ENCODE peak calls at places on chromosome 22, in four cellular contexts. One of them, this sample, is unnamed.
A peak's percentile ranks its signal among the peaks of the same experiment; 100 is the strongest.

GRCh38 chr22:41812805-41813545 is 12.5 kb downstream of the CCDC134 start:
- DNase-seq in cardiac muscle cell: no peak
- DNase-seq in right cardiac atrium: no peak
- DNase-seq in breast epithelium: no peak
- DNase-seq in this sample: no peak

GRCh38 chr22:17637490-17638181 is 921 bp upstream of the BCL2L13 start:
- DNase-seq in cardiac muscle cell: no peak
- DNase-seq in right cardiac atrium: no peak
- DNase-seq in breast epithelium: no peak
- DNase-seq in this sample: no peak

GRCh38 chr22:43446881-43447280 is 35.1 kb downstream of the MPPED1 start:
- DNase-seq in cardiac muscle cell: no peak
- DNase-seq in right cardiac atrium: no peak
- DNase-seq in breast epithelium: peak; percentile 47
- DNase-seq in this sample: no peak

GRCh38 chr22:22534604-22535415 is 14.7 kb upstream of the ZNF280A start:
- DNase-seq in cardiac muscle cell: no peak
- DNase-seq in right cardiac atrium: no peak
- DNase-seq in breast epithelium: no peak
- DNase-seq in this sample: no peak

GRCh38 chr22:24128631-24129601 is 52.4 kb upstream of the SUSD2 start:
- DNase-seq in cardiac muscle cell: no peak
- DNase-seq in right cardiac atrium: peak; percentile 54
- DNase-seq in breast epithelium: no peak
- DNase-seq in this sample: no peak

GRCh38 chr22:31138126-31138525 is 2.2 kb downstream of the PLA2G3 start:
- DNase-seq in cardiac muscle cell: no peak
- DNase-seq in right cardiac atrium: no peak
- DNase-seq in breast epithelium: no peak
- DNase-seq in this sample: no peak

GRCh38 chr22:41305646-41306045 is 4.3 kb downstream of the ZC3H7B start:
- DNase-seq in cardiac muscle cell: no peak
- DNase-seq in right cardiac atrium: no peak
- DNase-seq in breast epithelium: no peak
- DNase-seq in this sample: peak; percentile 51

GRCh38 chr22:42742940-42743339 is 22.3 kb upstream of the A4GALT start:
- DNase-seq in cardiac muscle cell: no peak
- DNase-seq in right cardiac atrium: peak; percentile 72
- DNase-seq in breast epithelium: no peak
- DNase-seq in this sample: no peak

GRCh38 chr22:33866521-33866920 is 53.8 kb downstream of the LARGE1 start:
- DNase-seq in cardiac muscle cell: no peak
- DNase-seq in right cardiac atrium: no peak
- DNase-seq in breast epithelium: no peak
- DNase-seq in this sample: no peak

GRCh38 chr22:29719894-29720645 is at the start of gene CABP7:
- DNase-seq in cardiac muscle cell: peak; percentile 45
- DNase-seq in right cardiac atrium: no peak
- DNase-seq in breast epithelium: no peak
- DNase-seq in this sample: no peak

GRCh38 chr22:27492566-27493201 is 308.9 kb downstream of the MN1 start:
- DNase-seq in cardiac muscle cell: no peak
- DNase-seq in right cardiac atrium: no peak
- DNase-seq in breast epithelium: no peak
- DNase-seq in this sample: no peak

GRCh38 chr22:21663738-21664137 is 2.1 kb upstream of the PPIL2 start:
- DNase-seq in cardiac muscle cell: no peak
- DNase-seq in right cardiac atrium: no peak
- DNase-seq in breast epithelium: no peak
- DNase-seq in this sample: no peak

GRCh38 chr22:25125693-25126357 is 73.8 kb upstream of the CRYBB3 start:
- DNase-seq in cardiac muscle cell: no peak
- DNase-seq in right cardiac atrium: no peak
- DNase-seq in breast epithelium: no peak
- DNase-seq in this sample: no peak

GRCh38 chr22:25698986-25699385 is 43.0 kb upstream of the MYO18B start:
- DNase-seq in cardiac muscle cell: no peak
- DNase-seq in right cardiac atrium: no peak
- DNase-seq in breast epithelium: no peak
- DNase-seq in this sample: no peak

GRCh38 chr22:23970816-23971482 is 3.3 kb downstream of the DDT start:
- DNase-seq in cardiac muscle cell: no peak
- DNase-seq in right cardiac atrium: peak; percentile 45
- DNase-seq in breast epithelium: no peak
- DNase-seq in this sample: no peak

GRCh38 chr22:21712751-21713427 is 22.7 kb downstream of the YPEL1 start:
- DNase-seq in cardiac muscle cell: peak; percentile 86
- DNase-seq in right cardiac atrium: peak; percentile 85
- DNase-seq in breast epithelium: no peak
- DNase-seq in this sample: peak; percentile 65

GRCh38 chr22:42277988-42278776 is 7.7 kb upstream of the TCF20 start:
- DNase-seq in cardiac muscle cell: peak; percentile 37
- DNase-seq in right cardiac atrium: no peak
- DNase-seq in breast epithelium: no peak
- DNase-seq in this sample: no peak

GRCh38 chr22:29539105-29539504 is 14.5 kb downstream of the THOC5 start:
- DNase-seq in cardiac muscle cell: no peak
- DNase-seq in right cardiac atrium: no peak
- DNase-seq in breast epithelium: no peak
- DNase-seq in this sample: no peak

GRCh38 chr22:41844513-41844912 is 11.6 kb downstream of the SREBF2 start:
- DNase-seq in cardiac muscle cell: no peak
- DNase-seq in right cardiac atrium: no peak
- DNase-seq in breast epithelium: no peak
- DNase-seq in this sample: no peak

GRCh38 chr22:32534252-32535215 is 59.9 kb downstream of the FBXO7 start:
- DNase-seq in cardiac muscle cell: no peak
- DNase-seq in right cardiac atrium: peak; percentile 83
- DNase-seq in breast epithelium: no peak
- DNase-seq in this sample: no peak

GRCh38 chr22:26172389-26172990 is 3.2 kb downstream of the SEZ6L start:
- DNase-seq in cardiac muscle cell: peak; percentile 75
- DNase-seq in right cardiac atrium: peak; percentile 38
- DNase-seq in breast epithelium: no peak
- DNase-seq in this sample: no peak

GRCh38 chr22:49934891-49935557 is 16.6 kb downstream of the CRELD2 start:
- DNase-seq in cardiac muscle cell: peak; percentile 54
- DNase-seq in right cardiac atrium: peak; percentile 93
- DNase-seq in breast epithelium: peak; percentile 81
- DNase-seq in this sample: peak; percentile 98

GRCh38 chr22:45200862-45201511 is 37.3 kb downstream of the NUP50 start:
- DNase-seq in cardiac muscle cell: no peak
- DNase-seq in right cardiac atrium: no peak
- DNase-seq in breast epithelium: no peak
- DNase-seq in this sample: no peak

GRCh38 chr22:34972498-34972897 is 93.5 kb upstream of the ISX start:
- DNase-seq in cardiac muscle cell: no peak
- DNase-seq in right cardiac atrium: no peak
- DNase-seq in breast epithelium: no peak
- DNase-seq in this sample: no peak

GRCh38 chr22:50601669-50602337 is 1.2 kb downstream of the MAPK8IP2 start:
- DNase-seq in cardiac muscle cell: no peak
- DNase-seq in right cardiac atrium: peak; percentile 34
- DNase-seq in breast epithelium: no peak
- DNase-seq in this sample: peak; percentile 54

GRCh38 chr22:24189249-24190158 is 8.2 kb downstream of the SUSD2 start:
- DNase-seq in cardiac muscle cell: peak; percentile 77
- DNase-seq in right cardiac atrium: peak; percentile 92
- DNase-seq in breast epithelium: peak; percentile 81
- DNase-seq in this sample: peak; percentile 93

GRCh38 chr22:28154856-28155255 is 235.8 kb upstream of the PITPNB start:
- DNase-seq in cardiac muscle cell: no peak
- DNase-seq in right cardiac atrium: no peak
- DNase-seq in breast epithelium: no peak
- DNase-seq in this sample: no peak

GRCh38 chr22:44137415-44137814 is 43.3 kb upstream of the PARVG start:
- DNase-seq in cardiac muscle cell: no peak
- DNase-seq in right cardiac atrium: no peak
- DNase-seq in breast epithelium: no peak
- DNase-seq in this sample: no peak

GRCh38 chr22:25395915-25396314 is 168.6 kb upstream of the GRK3 start:
- DNase-seq in cardiac muscle cell: no peak
- DNase-seq in right cardiac atrium: no peak
- DNase-seq in breast epithelium: no peak
- DNase-seq in this sample: peak; percentile 45

GRCh38 chr22:22357024-22357868 is 112.7 kb downstream of the VPREB1 start:
- DNase-seq in cardiac muscle cell: peak; percentile 12
- DNase-seq in right cardiac atrium: peak; percentile 86
- DNase-seq in breast epithelium: peak; percentile 70
- DNase-seq in this sample: peak; percentile 73

GRCh38 chr22:39469326-39469680 is 12.5 kb downstream of the MGAT3 start:
- DNase-seq in cardiac muscle cell: no peak
- DNase-seq in right cardiac atrium: no peak
- DNase-seq in breast epithelium: no peak
- DNase-seq in this sample: no peak
- H3K27ac ChIP-seq in cardiac muscle cell: peak overlapping the region; percentile 69
- H3K27ac ChIP-seq in right cardiac atrium: no peak overlapping the region
- H3K27ac ChIP-seq in breast epithelium: no peak overlapping the region
- H3K27ac ChIP-seq in this sample: peak overlapping the region; percentile 69

GRCh38 chr22:48679656-48680555 is 1147.8 kb downstream of the BRD1 start:
- DNase-seq in cardiac muscle cell: no peak
- DNase-seq in right cardiac atrium: peak; percentile 28
- DNase-seq in breast epithelium: no peak
- DNase-seq in this sample: peak; percentile 61
- H3K4me3 ChIP-seq in cardiac muscle cell: no peak overlapping the region
- H3K4me3 ChIP-seq in right cardiac atrium: no peak overlapping the region
- H3K4me3 ChIP-seq in breast epithelium: no peak overlapping the region
- H3K4me3 ChIP-seq in this sample: no peak overlapping the region

DNA sequence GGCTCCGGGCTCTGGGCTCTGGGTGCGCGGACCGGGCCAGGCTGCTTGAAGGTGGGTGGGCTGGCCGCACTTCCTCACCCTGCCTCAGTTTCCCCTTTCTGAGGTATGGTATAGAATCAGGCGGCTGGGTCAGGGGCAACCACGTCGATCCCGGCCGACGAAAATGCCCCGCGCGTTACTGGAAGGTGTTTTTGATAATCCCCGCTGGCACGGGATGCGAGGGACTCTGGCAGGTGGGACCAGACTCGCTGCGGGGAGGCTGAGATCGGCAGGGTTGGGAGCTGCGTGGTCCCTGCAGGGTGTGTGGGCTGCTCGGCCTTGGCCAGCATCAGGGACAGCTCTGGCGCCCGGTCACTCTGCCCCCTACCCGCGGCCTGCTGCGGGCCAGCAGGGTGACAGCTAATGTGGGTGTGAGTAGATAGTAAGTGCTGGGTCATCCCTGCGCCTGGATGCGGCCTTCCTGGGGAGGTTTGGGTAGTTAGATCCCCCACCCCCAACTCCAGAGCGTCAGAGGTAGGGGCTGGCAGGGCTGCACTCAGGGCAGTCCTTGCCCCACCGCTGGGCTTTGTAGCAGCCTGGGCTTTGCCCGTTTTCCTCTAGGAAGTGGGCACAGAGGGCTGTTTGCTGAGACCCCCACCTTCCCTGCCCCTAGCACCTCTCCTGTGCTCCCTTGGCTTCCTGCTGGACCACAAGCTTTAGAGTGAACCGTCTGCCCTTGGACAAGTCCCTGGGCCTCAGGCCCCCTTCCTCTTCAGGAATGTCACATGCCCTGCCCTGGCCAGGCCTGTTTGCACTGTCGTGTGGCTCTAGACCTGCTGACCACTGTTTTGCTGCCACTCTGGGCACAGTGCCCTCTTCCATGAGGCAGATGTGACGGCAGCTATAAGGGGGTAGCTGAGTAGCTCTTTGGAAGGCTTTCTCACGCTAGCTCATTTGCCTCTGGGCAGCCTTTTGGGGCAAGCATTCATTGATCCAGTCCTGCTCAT is 579 bp downstream of the TANGO2 start:
- DNase-seq in cardiac muscle cell: peak; percentile 45
- DNase-seq in right cardiac atrium: peak; percentile 86
- DNase-seq in breast epithelium: no peak
- DNase-seq in this sample: peak; percentile 87
- H3K27ac ChIP-seq in cardiac muscle cell: no peak overlapping the region
- H3K27ac ChIP-seq in right cardiac atrium: peak overlapping the region; percentile 91
- H3K27ac ChIP-seq in breast epithelium: peak overlapping the region; percentile 83
- H3K27ac ChIP-seq in this sample: peak overlapping the region; percentile 80

GRCh38 chr22:19723165-19723989 is at the start of gene GP1BB:
- DNase-seq in cardiac muscle cell: peak; percentile 90
- DNase-seq in right cardiac atrium: peak; percentile 85
- DNase-seq in breast epithelium: no peak
- DNase-seq in this sample: no peak
- H3K4me3 ChIP-seq in cardiac muscle cell: peak within 1 kb of the TSS; percentile 22
- H3K4me3 ChIP-seq in right cardiac atrium: peak within 1 kb of the TSS; percentile 1
- H3K4me3 ChIP-seq in breast epithelium: no peak within 1 kb of the TSS
- H3K4me3 ChIP-seq in this sample: peak within 1 kb of the TSS; percentile 0

GRCh38 chr22:40231618-40232313 is 54.0 kb downstream of the TNRC6B start:
- DNase-seq in cardiac muscle cell: no peak
- DNase-seq in right cardiac atrium: no peak
- DNase-seq in breast epithelium: no peak
- DNase-seq in this sample: no peak
- H3K27ac ChIP-seq in cardiac muscle cell: peak overlapping the region; percentile 6
- H3K27ac ChIP-seq in right cardiac atrium: no peak overlapping the region
- H3K27ac ChIP-seq in breast epithelium: no peak overlapping the region
- H3K27ac ChIP-seq in this sample: no peak overlapping the region

DNA sequence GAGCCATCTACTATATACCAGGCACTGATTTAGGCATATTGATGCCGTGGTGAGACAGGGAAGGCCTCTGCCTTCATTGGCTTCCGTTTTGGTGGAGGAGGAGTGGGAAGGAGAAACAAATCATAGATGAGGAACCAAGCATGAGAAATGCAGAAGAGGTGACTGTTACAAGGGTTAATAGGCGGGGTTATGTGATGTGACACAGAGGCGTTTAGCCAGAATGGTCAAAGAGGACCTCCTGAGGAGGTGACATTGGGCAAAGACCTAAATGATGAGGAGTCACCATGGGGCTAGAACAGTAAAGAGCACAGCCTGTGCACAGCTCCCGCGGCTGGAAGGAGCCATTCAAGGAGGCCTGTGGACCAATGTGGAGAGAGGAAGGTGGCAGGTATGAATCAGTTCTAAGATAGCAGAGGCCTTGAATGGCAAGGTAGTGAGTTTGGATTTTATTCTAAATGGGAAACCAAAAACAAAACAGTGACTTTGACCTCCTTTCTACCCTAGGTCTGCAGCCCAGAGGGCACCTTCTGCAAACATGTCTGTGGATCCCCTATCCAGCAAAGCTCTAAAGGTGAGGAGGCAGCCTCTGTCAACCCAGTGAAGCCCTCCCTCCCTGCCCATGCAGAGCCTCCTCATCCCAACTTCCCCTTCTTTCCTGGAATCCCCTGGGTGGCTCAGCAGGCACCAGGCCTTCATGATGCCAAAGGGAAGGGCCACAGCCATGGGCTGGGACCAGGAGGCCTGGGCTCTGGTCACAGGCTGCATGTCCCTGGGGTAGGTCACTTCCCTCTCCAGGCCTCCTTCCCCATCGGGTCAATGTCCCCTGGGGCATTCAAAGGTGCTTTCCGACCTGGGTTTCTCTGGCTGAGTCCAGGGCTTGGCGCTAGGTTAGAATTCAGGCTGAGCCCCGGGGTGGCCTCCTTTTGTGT is 11.8 kb downstream of the MAFF start:
- DNase-seq in cardiac muscle cell: no peak
- DNase-seq in right cardiac atrium: no peak
- DNase-seq in breast epithelium: no peak
- DNase-seq in this sample: no peak
- H3K4me3 ChIP-seq in cardiac muscle cell: peak overlapping the region; percentile 34
- H3K4me3 ChIP-seq in right cardiac atrium: no peak overlapping the region
- H3K4me3 ChIP-seq in breast epithelium: peak overlapping the region; percentile 29
- H3K4me3 ChIP-seq in this sample: no peak overlapping the region